ENCODE peak calls at places on chromosomes 3 and 15, in five cellular contexts. S is germinal center; D is right atrium auricular region; G is esophagus squamous epithelium; R is stimulated activated CD4-positive, alpha-beta T cell treated with anti-CD3 and anti-CD28 coated beads, Interleukin-15, amount 100 ng/mL, for 1 hour. B is an unnamed sample.

GRCh38 chr3:168165390-168166269 is 69.9 kb upstream of the GOLIM4 start:
- DNase-seq in S (peak), D (peak), G (no peak), R (no peak), B (no peak)

GRCh38 chr15:45023659-45024320 is 795 bp downstream of the SORD start:
- DNase-seq in S (no peak), D (no peak), G (no peak), R (no peak), B (no peak)

GRCh38 chr3:38039899-38040261 is 872 bp downstream of the DLEC1 start:
- DNase-seq in S (peak), D (peak), G (peak), R (no peak), B (peak)

GRCh38 chr3:159629329-159630084 is 359.1 kb upstream of the IL12A start:
- DNase-seq in S (no peak), D (no peak), G (no peak), R (no peak), B (no peak)

GRCh38 chr15:95259513-95259912 is 1028.2 kb downstream of the MCTP2 start:
- DNase-seq in S (peak), D (peak), G (no peak), R (peak), B (peak)

GRCh38 chr3:143832433-143832832 is 15.8 kb downstream of the SLC9A9 start:
- DNase-seq in S (no peak), D (no peak), G (no peak), R (no peak), B (no peak)

GRCh38 chr3:115111632-115112031 is 35.5 kb downstream of the ZBTB20 start:
- DNase-seq in S (no peak), D (no peak), G (no peak), R (no peak), B (no peak)

GRCh38 chr3:42263354-42264346 is 2.3 kb downstream of the CCK start:
- DNase-seq in S (no peak), D (no peak), G (no peak), R (no peak), B (no peak)

GRCh38 chr3:194440756-194441155 is 41.7 kb upstream of the GP5 start:
- DNase-seq in S (no peak), D (no peak), G (no peak), R (no peak), B (no peak)

GRCh38 chr15:32682569-32682968 is 35.2 kb upstream of the GREM1 start:
- DNase-seq in S (no peak), D (no peak), G (no peak), R (no peak), B (no peak)

GRCh38 chr3:25532763-25533162 is 104.7 kb downstream of the RARB start:
- DNase-seq in S (peak), D (no peak), G (no peak), R (no peak), B (no peak)

GRCh38 chr3:27253831-27254230 is 115.4 kb downstream of the NEK10 start:
- DNase-seq in S (peak), D (no peak), G (no peak), R (no peak), B (no peak)

GRCh38 chr15:100596792-100597191 is 5.2 kb downstream of the LINS1 start:
- DNase-seq in S (no peak), D (no peak), G (no peak), R (peak), B (peak)